ENCODE peak calls at places on chromosomes 12 and 14, in nine cellular contexts. One of them, this sample, is unnamed. For H3K4me1, the result is how much of the 10 kb centered on the place peaks cover.

GRCh38 chr12:51825216-51825615 is 23.3 kb downstream of the FIGNL2 start:
- DNase-seq in PC-9: no peak
- DNase-seq in transverse colon: no peak
- DNase-seq in tibial nerve: no peak
- DNase-seq in heart left ventricle: no peak
- DNase-seq in mucosa of descending colon: no peak
- DNase-seq in fibroblast of lung: no peak
- DNase-seq in ascending aorta: no peak
- DNase-seq in heart right ventricle: no peak
- DNase-seq in this sample: no peak

GRCh38 chr12:30796891-30797371 is 42.2 kb upstream of the CAPRIN2 start:
- DNase-seq in PC-9: no peak
- DNase-seq in transverse colon: no peak
- DNase-seq in tibial nerve: no peak
- DNase-seq in heart left ventricle: no peak
- DNase-seq in mucosa of descending colon: no peak
- DNase-seq in fibroblast of lung: peak
- DNase-seq in ascending aorta: no peak
- DNase-seq in heart right ventricle: no peak
- DNase-seq in this sample: no peak

GRCh38 chr12:111842556-111843396 is 748 bp downstream of the MAPKAPK5 start:
- DNase-seq in PC-9: no peak
- DNase-seq in transverse colon: peak
- DNase-seq in tibial nerve: no peak
- DNase-seq in heart left ventricle: no peak
- DNase-seq in mucosa of descending colon: peak
- DNase-seq in fibroblast of lung: peak
- DNase-seq in ascending aorta: no peak
- DNase-seq in heart right ventricle: no peak
- DNase-seq in this sample: no peak

GRCh38 chr14:64170190-64170589 is 124.0 kb downstream of the ESR2 start:
- DNase-seq in PC-9: no peak
- DNase-seq in transverse colon: peak
- DNase-seq in tibial nerve: no peak
- DNase-seq in heart left ventricle: no peak
- DNase-seq in mucosa of descending colon: no peak
- DNase-seq in fibroblast of lung: no peak
- DNase-seq in ascending aorta: no peak
- DNase-seq in heart right ventricle: no peak
- DNase-seq in this sample: no peak

GRCh38 chr12:92440072-92440471 is 262.7 kb upstream of the PLEKHG7 start:
- DNase-seq in PC-9: no peak
- DNase-seq in transverse colon: no peak
- DNase-seq in tibial nerve: no peak
- DNase-seq in heart left ventricle: no peak
- DNase-seq in mucosa of descending colon: no peak
- DNase-seq in fibroblast of lung: no peak
- DNase-seq in ascending aorta: no peak
- DNase-seq in heart right ventricle: no peak
- DNase-seq in this sample: no peak

GRCh38 chr12:79858518-79858917 is 76.4 kb downstream of the PPP1R12A start:
- DNase-seq in PC-9: no peak
- DNase-seq in transverse colon: no peak
- DNase-seq in tibial nerve: no peak
- DNase-seq in heart left ventricle: no peak
- DNase-seq in mucosa of descending colon: no peak
- DNase-seq in fibroblast of lung: peak
- DNase-seq in ascending aorta: no peak
- DNase-seq in heart right ventricle: no peak
- DNase-seq in this sample: no peak

GRCh38 chr12:60345442-60345841 is 749.6 kb downstream of the SLC16A7 start:
- DNase-seq in PC-9: peak
- DNase-seq in transverse colon: no peak
- DNase-seq in tibial nerve: no peak
- DNase-seq in heart left ventricle: no peak
- DNase-seq in mucosa of descending colon: no peak
- DNase-seq in fibroblast of lung: no peak
- DNase-seq in ascending aorta: no peak
- DNase-seq in heart right ventricle: no peak
- DNase-seq in this sample: no peak

GRCh38 chr12:53939141-53940108 is 794 bp downstream of the HOXC13 start:
- DNase-seq in PC-9: no peak
- DNase-seq in transverse colon: no peak
- DNase-seq in tibial nerve: no peak
- DNase-seq in heart left ventricle: no peak
- DNase-seq in mucosa of descending colon: no peak
- DNase-seq in fibroblast of lung: no peak
- DNase-seq in ascending aorta: no peak
- DNase-seq in heart right ventricle: no peak
- DNase-seq in this sample: peak

GRCh38 chr12:49929581-49929980 is 21.0 kb upstream of the AQP2 start:
- DNase-seq in PC-9: no peak
- DNase-seq in transverse colon: no peak
- DNase-seq in tibial nerve: no peak
- DNase-seq in heart left ventricle: no peak
- DNase-seq in mucosa of descending colon: no peak
- DNase-seq in fibroblast of lung: no peak
- DNase-seq in ascending aorta: peak
- DNase-seq in heart right ventricle: no peak
- DNase-seq in this sample: no peak

GRCh38 chr12:61676520-61676919 is 583.7 kb upstream of the USP15 start:
- DNase-seq in PC-9: no peak
- DNase-seq in transverse colon: no peak
- DNase-seq in tibial nerve: no peak
- DNase-seq in heart left ventricle: no peak
- DNase-seq in mucosa of descending colon: no peak
- DNase-seq in fibroblast of lung: no peak
- DNase-seq in ascending aorta: no peak
- DNase-seq in heart right ventricle: no peak
- DNase-seq in this sample: no peak

GRCh38 chr12:88562151-88562550 is 18.1 kb downstream of the KITLG start:
- DNase-seq in PC-9: no peak
- DNase-seq in transverse colon: no peak
- DNase-seq in tibial nerve: no peak
- DNase-seq in heart left ventricle: no peak
- DNase-seq in mucosa of descending colon: no peak
- DNase-seq in fibroblast of lung: no peak
- DNase-seq in ascending aorta: no peak
- DNase-seq in heart right ventricle: no peak
- DNase-seq in this sample: no peak

GRCh38 chr12:119659289-119659897 is 8.5 kb upstream of the PRKAB1 start:
- DNase-seq in PC-9: no peak
- DNase-seq in transverse colon: peak
- DNase-seq in tibial nerve: no peak
- DNase-seq in heart left ventricle: no peak
- DNase-seq in mucosa of descending colon: no peak
- DNase-seq in fibroblast of lung: no peak
- DNase-seq in ascending aorta: no peak
- DNase-seq in heart right ventricle: no peak
- DNase-seq in this sample: peak

GRCh38 chr14:64069634-64070359 is 217.0 kb downstream of the SYNE2 start:
- DNase-seq in PC-9: no peak
- DNase-seq in transverse colon: no peak
- DNase-seq in tibial nerve: no peak
- DNase-seq in heart left ventricle: no peak
- DNase-seq in mucosa of descending colon: no peak
- DNase-seq in fibroblast of lung: no peak
- DNase-seq in ascending aorta: no peak
- DNase-seq in heart right ventricle: no peak
- DNase-seq in this sample: peak

GRCh38 chr12:113054948-113055486 is 1.5 kb upstream of the DTX1 start:
- DNase-seq in PC-9: no peak
- DNase-seq in transverse colon: no peak
- DNase-seq in tibial nerve: no peak
- DNase-seq in heart left ventricle: no peak
- DNase-seq in mucosa of descending colon: no peak
- DNase-seq in fibroblast of lung: no peak
- DNase-seq in ascending aorta: no peak
- DNase-seq in heart right ventricle: no peak
- DNase-seq in this sample: no peak
- H3K4me1 ChIP-seq in PC-9: under half
- H3K4me1 ChIP-seq in transverse colon: under half
- H3K4me1 ChIP-seq in tibial nerve: under half
- H3K4me1 ChIP-seq in heart left ventricle: under half
- H3K4me1 ChIP-seq in mucosa of descending colon: under half
- H3K4me1 ChIP-seq in fibroblast of lung: under half
- H3K4me1 ChIP-seq in ascending aorta: under half
- H3K4me1 ChIP-seq in heart right ventricle: under half
- H3K4me1 ChIP-seq in this sample: under half

GRCh38 chr14:96391293-96392118 is 422 bp upstream of the AK7 start:
- DNase-seq in PC-9: peak
- DNase-seq in transverse colon: peak
- DNase-seq in tibial nerve: peak
- DNase-seq in heart left ventricle: peak
- DNase-seq in mucosa of descending colon: peak
- DNase-seq in fibroblast of lung: peak
- DNase-seq in ascending aorta: peak
- DNase-seq in heart right ventricle: peak
- DNase-seq in this sample: peak
- TF ChIP-seq CTCF in PC-9: no peak
- TF ChIP-seq CTCF in transverse colon: no peak
- TF ChIP-seq CTCF in tibial nerve: no peak
- TF ChIP-seq CTCF in heart left ventricle: no peak
- TF ChIP-seq CTCF in mucosa of descending colon: no peak
- TF ChIP-seq CTCF in fibroblast of lung: no peak
- TF ChIP-seq CTCF in ascending aorta: no peak
- TF ChIP-seq CTCF in heart right ventricle: no peak
- TF ChIP-seq CTCF in this sample: no peak

GRCh38 chr14:100223332-100224171 is 15.4 kb upstream of the YY1 start:
- DNase-seq in PC-9: no peak
- DNase-seq in transverse colon: no peak
- DNase-seq in tibial nerve: no peak
- DNase-seq in heart left ventricle: no peak
- DNase-seq in mucosa of descending colon: no peak
- DNase-seq in fibroblast of lung: no peak
- DNase-seq in ascending aorta: no peak
- DNase-seq in heart right ventricle: no peak
- DNase-seq in this sample: no peak
- H3K4me1 ChIP-seq in PC-9: under half
- H3K4me1 ChIP-seq in transverse colon: under half
- H3K4me1 ChIP-seq in tibial nerve: under half
- H3K4me1 ChIP-seq in heart left ventricle: under half
- H3K4me1 ChIP-seq in mucosa of descending colon: under half
- H3K4me1 ChIP-seq in fibroblast of lung: under half
- H3K4me1 ChIP-seq in ascending aorta: under half
- H3K4me1 ChIP-seq in heart right ventricle: under half
- H3K4me1 ChIP-seq in this sample: under half

GRCh38 chr14:101185081-101185835 is 281.7 kb upstream of the RTL1 start:
- DNase-seq in PC-9: no peak
- DNase-seq in transverse colon: no peak
- DNase-seq in tibial nerve: no peak
- DNase-seq in heart left ventricle: no peak
- DNase-seq in mucosa of descending colon: no peak
- DNase-seq in fibroblast of lung: no peak
- DNase-seq in ascending aorta: no peak
- DNase-seq in heart right ventricle: no peak
- DNase-seq in this sample: peak

GRCh38 chr14:101184562-101184961 is 281.0 kb upstream of the RTL1 start:
- DNase-seq in PC-9: no peak
- DNase-seq in transverse colon: no peak
- DNase-seq in tibial nerve: no peak
- DNase-seq in heart left ventricle: no peak
- DNase-seq in mucosa of descending colon: no peak
- DNase-seq in fibroblast of lung: no peak
- DNase-seq in ascending aorta: no peak
- DNase-seq in heart right ventricle: no peak
- DNase-seq in this sample: no peak

GRCh38 chr14:101184104-101184455 is 280.6 kb upstream of the RTL1 start:
- DNase-seq in PC-9: no peak
- DNase-seq in transverse colon: no peak
- DNase-seq in tibial nerve: no peak
- DNase-seq in heart left ventricle: no peak
- DNase-seq in mucosa of descending colon: no peak
- DNase-seq in fibroblast of lung: no peak
- DNase-seq in ascending aorta: no peak
- DNase-seq in heart right ventricle: no peak
- DNase-seq in this sample: no peak

GRCh38 chr14:101182476-101182875 is 279.0 kb upstream of the RTL1 start:
- DNase-seq in PC-9: no peak
- DNase-seq in transverse colon: no peak
- DNase-seq in tibial nerve: no peak
- DNase-seq in heart left ventricle: no peak
- DNase-seq in mucosa of descending colon: no peak
- DNase-seq in fibroblast of lung: no peak
- DNase-seq in ascending aorta: no peak
- DNase-seq in heart right ventricle: no peak
- DNase-seq in this sample: no peak

GRCh38 chr14:101183376-101184103 is 280.0 kb upstream of the RTL1 start:
- DNase-seq in PC-9: no peak
- DNase-seq in transverse colon: no peak
- DNase-seq in tibial nerve: no peak
- DNase-seq in heart left ventricle: no peak
- DNase-seq in mucosa of descending colon: no peak
- DNase-seq in fibroblast of lung: no peak
- DNase-seq in ascending aorta: no peak
- DNase-seq in heart right ventricle: no peak
- DNase-seq in this sample: no peak
- TF ChIP-seq CTCF in PC-9: peak
- TF ChIP-seq CTCF in transverse colon: peak
- TF ChIP-seq CTCF in tibial nerve: no peak
- TF ChIP-seq CTCF in heart left ventricle: no peak
- TF ChIP-seq CTCF in mucosa of descending colon: no peak
- TF ChIP-seq CTCF in fibroblast of lung: peak
- TF ChIP-seq CTCF in ascending aorta: no peak
- TF ChIP-seq CTCF in heart right ventricle: no peak
- TF ChIP-seq CTCF in this sample: peak

GRCh38 chr12:65539062-65539461 is 260.6 kb downstream of the MSRB3 start:
- DNase-seq in PC-9: no peak
- DNase-seq in transverse colon: no peak
- DNase-seq in tibial nerve: no peak
- DNase-seq in heart left ventricle: no peak
- DNase-seq in mucosa of descending colon: no peak
- DNase-seq in fibroblast of lung: no peak
- DNase-seq in ascending aorta: no peak
- DNase-seq in heart right ventricle: no peak
- DNase-seq in this sample: no peak

GRCh38 chr12:65536876-65537661 is 258.6 kb downstream of the MSRB3 start:
- DNase-seq in PC-9: peak
- DNase-seq in transverse colon: peak
- DNase-seq in tibial nerve: no peak
- DNase-seq in heart left ventricle: peak
- DNase-seq in mucosa of descending colon: no peak
- DNase-seq in fibroblast of lung: peak
- DNase-seq in ascending aorta: peak
- DNase-seq in heart right ventricle: no peak
- DNase-seq in this sample: peak

GRCh38 chr12:65540140-65540539 is 261.7 kb downstream of the MSRB3 start:
- DNase-seq in PC-9: no peak
- DNase-seq in transverse colon: no peak
- DNase-seq in tibial nerve: no peak
- DNase-seq in heart left ventricle: no peak
- DNase-seq in mucosa of descending colon: no peak
- DNase-seq in fibroblast of lung: no peak
- DNase-seq in ascending aorta: no peak
- DNase-seq in heart right ventricle: no peak
- DNase-seq in this sample: no peak

GRCh38 chr12:65535951-65536350 is 257.5 kb downstream of the MSRB3 start:
- DNase-seq in PC-9: no peak
- DNase-seq in transverse colon: no peak
- DNase-seq in tibial nerve: no peak
- DNase-seq in heart left ventricle: no peak
- DNase-seq in mucosa of descending colon: no peak
- DNase-seq in fibroblast of lung: peak
- DNase-seq in ascending aorta: no peak
- DNase-seq in heart right ventricle: no peak
- DNase-seq in this sample: no peak

GRCh38 chr12:65537978-65538377 is 259.5 kb downstream of the MSRB3 start:
- DNase-seq in PC-9: no peak
- DNase-seq in transverse colon: no peak
- DNase-seq in tibial nerve: no peak
- DNase-seq in heart left ventricle: no peak
- DNase-seq in mucosa of descending colon: no peak
- DNase-seq in fibroblast of lung: no peak
- DNase-seq in ascending aorta: no peak
- DNase-seq in heart right ventricle: no peak
- DNase-seq in this sample: no peak
- H3K4me1 ChIP-seq in PC-9: under half
- H3K4me1 ChIP-seq in transverse colon: under half
- H3K4me1 ChIP-seq in tibial nerve: under half
- H3K4me1 ChIP-seq in heart left ventricle: under half
- H3K4me1 ChIP-seq in mucosa of descending colon: under half
- H3K4me1 ChIP-seq in fibroblast of lung: under half
- H3K4me1 ChIP-seq in ascending aorta: under half
- H3K4me1 ChIP-seq in heart right ventricle: under half
- H3K4me1 ChIP-seq in this sample: under half

This sample was measured in body of pancreas.